ENCODE peak calls at places on chromosomes 2 and 18, in nine cellular contexts. C, G, N, Q, L, V, R, A and O are unnamed samples.

GRCh38 chr18:31138709-31139108 is 23.9 kb downstream of the DSC1 start:
- DNase-seq in C (no peak), G (no peak), N (no peak), Q (no peak), L (no peak), V (no peak), R (no peak), A (no peak), O (no peak)

GRCh38 chr2:100964222-100964621 is 37.9 kb upstream of the RPL31 start:
- DNase-seq in C (no peak), G (no peak), N (no peak), Q (no peak), L (no peak), V (no peak), R (no peak), A (no peak), O (no peak)

GRCh38 chr2:222796413-222797103 is 64.3 kb upstream of the ACSL3 start:
- DNase-seq in C (no peak), G (peak), N (no peak), Q (peak), L (peak), V (no peak), R (no peak), A (no peak), O (no peak)

GRCh38 chr2:171345971-171346722 is 87.6 kb downstream of the METTL8 start:
- DNase-seq in C (no peak), G (no peak), N (no peak), Q (no peak), L (no peak), V (no peak), R (no peak), A (no peak), O (no peak)

GRCh38 chr18:47619771-47620170 is 310.7 kb downstream of the SMAD2 start:
- DNase-seq in C (no peak), G (no peak), N (no peak), Q (no peak), L (no peak), V (no peak), R (no peak), A (no peak), O (no peak)

GRCh38 chr2:128473175-128474013 is 154.7 kb upstream of the HS6ST1 start:
- DNase-seq in C (peak), G (no peak), N (peak), Q (no peak), L (no peak), V (no peak), R (no peak), A (no peak), O (no peak)

GRCh38 chr2:133077259-133077822 is 407.3 kb upstream of the LYPD1 start:
- DNase-seq in C (no peak), G (no peak), N (no peak), Q (no peak), L (no peak), V (no peak), R (no peak), A (peak), O (peak)

GRCh38 chr2:98702127-98702802 is 28.7 kb downstream of the MGAT4A start:
- DNase-seq in C (no peak), G (no peak), N (no peak), Q (no peak), L (no peak), V (peak), R (no peak), A (no peak), O (no peak)

GRCh38 chr2:241608881-241609280 is 28.1 kb downstream of the THAP4 start:
- DNase-seq in C (no peak), G (no peak), N (no peak), Q (no peak), L (no peak), V (no peak), R (no peak), A (no peak), O (no peak)

GRCh38 chr2:118940008-118940407 is 2.0 kb upstream of the MARCO start:
- DNase-seq in C (no peak), G (no peak), N (no peak), Q (no peak), L (no peak), V (no peak), R (no peak), A (no peak), O (no peak)

GRCh38 chr2:181674466-181674865 is 5.9 kb downstream of the NEUROD1 start:
- DNase-seq in C (no peak), G (no peak), N (no peak), Q (no peak), L (no peak), V (no peak), R (no peak), A (no peak), O (no peak)

GRCh38 chr2:209495855-209496585 is 72.2 kb downstream of the MAP2 start:
- DNase-seq in C (peak), G (peak), N (peak), Q (peak), L (no peak), V (no peak), R (no peak), A (peak), O (peak)

GRCh38 chr2:101223814-101224231 is 28.9 kb upstream of the CNOT11 start:
- DNase-seq in C (no peak), G (no peak), N (peak), Q (no peak), L (no peak), V (no peak), R (no peak), A (no peak), O (no peak)

GRCh38 chr2:191318729-191319078 is 73.5 kb downstream of the MYO1B start:
- DNase-seq in C (no peak), G (peak), N (peak), Q (peak), L (no peak), V (peak), R (no peak), A (no peak), O (no peak)

GRCh38 chr18:58541137-58541788 is 87.6 kb downstream of the ALPK2 start:
- DNase-seq in C (peak), G (peak), N (no peak), Q (peak), L (no peak), V (no peak), R (no peak), A (peak), O (no peak)

GRCh38 chr2:3242747-3243369 is 134.8 kb downstream of the EIPR1 start:
- DNase-seq in C (no peak), G (no peak), N (peak), Q (no peak), L (no peak), V (no peak), R (no peak), A (no peak), O (no peak)

GRCh38 chr18:55413474-55413873 is 174.5 kb downstream of the TCF4 start:
- DNase-seq in C (no peak), G (peak), N (no peak), Q (no peak), L (no peak), V (no peak), R (no peak), A (no peak), O (no peak)

GRCh38 chr2:146321175-146321574 is 1523.7 kb upstream of the ACVR2A start:
- DNase-seq in C (peak), G (no peak), N (no peak), Q (no peak), L (no peak), V (no peak), R (no peak), A (no peak), O (no peak)

GRCh38 chr2:159076233-159076632 is 107.8 kb downstream of the TANC1 start:
- DNase-seq in C (no peak), G (peak), N (peak), Q (no peak), L (no peak), V (no peak), R (no peak), A (peak), O (peak)

GRCh38 chr2:215535726-215536125 is 99.9 kb upstream of the FN1 start:
- DNase-seq in C (no peak), G (no peak), N (peak), Q (no peak), L (no peak), V (no peak), R (no peak), A (no peak), O (no peak)